ENCODE peak calls at places on chromosomes 5 and 9, in nine cellular contexts. E is stimulated activated CD8-positive, alpha-beta memory T cell treated with anti-CD3 and anti-CD28 coated beads, Interleukin-15, amount 100 ng/mL, for 24 hours; Q is adipocyte; P is EL; B is activated T-cell treated with anti-CD3 and anti-CD28 coated beads for 24 hours; C is head of caudate nucleus; T is GM20000; X is activated CD4-positive, alpha-beta T cell treated with anti-CD3 and anti-CD28 coated beads, Interleukin-2, amount 50 U/mL, for 1 hour; V is GM23248. Z is an unnamed sample.

GRCh38 chr5:1745190-1745805 is 54.3 kb downstream of the MRPL36 start:
- DNase-seq in V (no peak), C (no peak), Q (no peak), T (no peak), X (no peak), B (no peak), E (no peak), P (no peak), Z (no peak)

GRCh38 chr9:115018547-115019435 is 88.4 kb upstream of the TNFSF8 start:
- DNase-seq in C (no peak), Q (peak), X (no peak), T (no peak), V (peak), P (peak), B (no peak), E (no peak), Z (no peak)

GRCh38 chr5:169914766-169915165 is 65.5 kb downstream of the INSYN2B start:
- DNase-seq in Q (peak), P (peak), B (no peak), E (no peak), C (peak), X (no peak), T (no peak), V (peak), Z (no peak)

GRCh38 chr9:14159440-14160222 is 154.3 kb downstream of the NFIB start:
- DNase-seq in X (no peak), T (no peak), Q (peak), P (no peak), C (no peak), B (no peak), E (no peak), V (no peak), Z (no peak)

GRCh38 chr9:136624184-136624951 is 38.3 kb upstream of the EGFL7 start:
- DNase-seq in B (no peak), V (no peak), E (no peak), C (no peak), X (no peak), P (no peak), Q (no peak), T (no peak), Z (no peak)

GRCh38 chr5:10192309-10192708 is 57.4 kb downstream of the ATPSCKMT start:
- DNase-seq in E (no peak), V (peak), B (no peak), X (no peak), T (no peak), P (peak), Q (peak), C (no peak), Z (no peak)

GRCh38 chr5:13034048-13034447 is 910.4 kb downstream of the DNAH5 start:
- DNase-seq in B (no peak), V (no peak), P (no peak), C (no peak), X (no peak), T (no peak), E (no peak), Q (no peak), Z (no peak)

GRCh38 chr9:132249690-132250089 is 87.8 kb downstream of the NTNG2 start:
- DNase-seq in X (no peak), Q (no peak), V (no peak), P (no peak), E (no peak), B (no peak), C (no peak), T (no peak), Z (no peak)

GRCh38 chr9:130186839-130187522 is 14.8 kb downstream of the NCS1 start:
- DNase-seq in E (no peak), X (no peak), B (no peak), V (peak), T (no peak), P (peak), Q (peak), C (peak), Z (no peak)

GRCh38 chr5:106418196-106418595 is 1252.5 kb downstream of the EFNA5 start:
- DNase-seq in E (no peak), T (no peak), P (no peak), B (no peak), V (no peak), Q (peak), X (no peak), C (no peak), Z (no peak)

GRCh38 chr5:67257063-67257462 is 60.5 kb upstream of the CD180 start:
- DNase-seq in V (no peak), E (no peak), Q (no peak), T (no peak), C (no peak), B (no peak), X (no peak), P (no peak), Z (no peak)

GRCh38 chr9:122265265-122265900 is 701 bp downstream of the MRRF start:
- DNase-seq in C (no peak), V (peak), Q (no peak), T (peak), P (peak), X (peak), B (no peak), E (peak), Z (no peak)

GRCh38 chr9:15349892-15350761 is 43.1 kb upstream of the TTC39B start:
- DNase-seq in P (peak), E (no peak), X (no peak), Q (peak), V (peak), C (no peak), T (no peak), B (no peak), Z (no peak)

GRCh38 chr5:159096555-159097460 is 2.9 kb downstream of the EBF1 start:
- DNase-seq in C (no peak), X (no peak), P (no peak), V (no peak), B (no peak), E (no peak), Q (no peak), T (no peak), Z (no peak)

GRCh38 chr9:27212191-27212590 is 84.8 kb downstream of the EQTN start:
- DNase-seq in Q (no peak), E (no peak), P (no peak), B (no peak), T (no peak), V (no peak), X (no peak), C (no peak), Z (no peak)

GRCh38 chr5:53211799-53212198 is 102.2 kb upstream of the MOCS2 start:
- DNase-seq in V (peak), C (no peak), T (no peak), X (no peak), E (no peak), Q (no peak), B (no peak), P (peak), Z (no peak)

GRCh38 chr5:6768590-6769230 is 55.5 kb downstream of the TENT4A start:
- DNase-seq in X (no peak), V (no peak), Q (no peak), P (no peak), E (no peak), T (no peak), C (no peak), B (no peak), Z (no peak)

GRCh38 chr5:142924135-142924883 is 154.1 kb downstream of the ARHGAP26 start:
- DNase-seq in Q (peak), X (no peak), T (peak), P (no peak), V (peak), B (no peak), C (no peak), E (no peak), Z (no peak)

GRCh38 chr5:61450880-61451279 is 118.8 kb downstream of the ZSWIM6 start:
- DNase-seq in X (no peak), E (no peak), B (no peak), P (peak), T (no peak), C (no peak), Q (peak), V (peak), Z (no peak)

GRCh38 chr5:40416098-40416497 is 263.6 kb upstream of the PTGER4 start:
- DNase-seq in P (no peak), T (no peak), B (no peak), Q (no peak), X (no peak), C (no peak), E (no peak), V (no peak), Z (no peak)

GRCh38 chr9:6779417-6780241 is 21.9 kb downstream of the KDM4C start:
- DNase-seq in Q (no peak), V (peak), B (no peak), X (no peak), E (no peak), C (no peak), T (no peak), P (peak), Z (peak)

GRCh38 chr5:167573274-167574127 is 717.9 kb upstream of the WWC1 start:
- DNase-seq in P (peak), Q (peak), B (no peak), T (no peak), X (no peak), E (no peak), C (peak), V (peak), Z (no peak)

GRCh38 chr5:77995793-77996409 is 219.8 kb upstream of the TBCA start:
- DNase-seq in V (no peak), B (no peak), Q (no peak), X (no peak), P (no peak), E (no peak), T (no peak), C (no peak), Z (no peak)

GRCh38 chr9:95874303-95874988 is 1.0 kb upstream of the ERCC6L2 start:
- DNase-seq in V (peak), C (no peak), T (no peak), X (no peak), P (peak), Q (peak), B (no peak), E (no peak), Z (no peak)

GRCh38 chr5:147613359-147613758 is 103.5 kb upstream of the DPYSL3 start:
- DNase-seq in V (peak), C (no peak), E (no peak), X (no peak), Q (peak), B (no peak), T (no peak), P (peak), Z (no peak)

GRCh38 chr9:32783168-32783891 is at the start of gene TMEM215:
- DNase-seq in V (no peak), Q (peak), B (no peak), T (no peak), C (no peak), X (no peak), P (no peak), E (no peak), Z (peak)

GRCh38 chr5:134561871-134562296 is 36.4 kb downstream of the JADE2 start:
- DNase-seq in V (peak), B (no peak), T (no peak), E (no peak), Q (peak), P (peak), X (no peak), C (no peak), Z (no peak)

GRCh38 chr9:89865981-89866380 is 261.2 kb downstream of the GADD45G start:
- DNase-seq in E (no peak), X (no peak), T (no peak), B (no peak), Q (no peak), V (no peak), C (no peak), P (no peak), Z (no peak)

GRCh38 chr9:129486496-129487306 is 134.2 kb downstream of the C9orf50 start:
- DNase-seq in Q (peak), X (no peak), V (peak), T (no peak), B (no peak), P (peak), E (no peak), C (no peak), Z (peak)

GRCh38 chr5:83516962-83517750 is 45.6 kb downstream of the VCAN start:
- DNase-seq in X (no peak), E (no peak), C (no peak), P (no peak), V (peak), T (no peak), Q (peak), B (no peak), Z (no peak)

GRCh38 chr9:4073371-4073770 is 226.5 kb downstream of the GLIS3 start:
- DNase-seq in X (no peak), Q (no peak), C (no peak), E (no peak), T (no peak), B (no peak), V (no peak), P (no peak), Z (no peak)

GRCh38 chr9:5263568-5264218 is 32.5 kb downstream of the INSL4 start:
- DNase-seq in P (peak), T (peak), E (no peak), X (no peak), Q (no peak), B (no peak), V (peak), C (no peak), Z (no peak)

GRCh38 chr5:11182441-11183080 is 421.5 kb upstream of the DAP start:
- DNase-seq in B (no peak), X (no peak), Q (peak), P (peak), T (peak), V (peak), C (peak), E (no peak), Z (no peak)

GRCh38 chr5:174424219-174425053 is 299.9 kb upstream of the MSX2 start:
- DNase-seq in X (no peak), V (peak), E (no peak), T (no peak), B (no peak), Q (no peak), P (no peak), C (peak), Z (no peak)